ENCODE peak calls at places on chromosomes 16 and 17, in seven cellular contexts. J is GM12878, S is NCI-H1436, Y is WTC11, E is HL-60, Z is GM12865, I is smooth muscle cell of the brain vasculature. H is an unnamed sample.
A peak's percentile ranks its signal among the peaks of the same experiment; 100 is the strongest.

GRCh38 chr17:75835315-75835987 is 8.8 kb downstream of the UNC13D start:
- DNase-seq in S (peak; percentile 75), Y (peak; percentile 66), I (no peak), Z (no peak), J (no peak), E (no peak), H (no peak)

GRCh38 chr17:59746849-59747445 is 39.5 kb downstream of the VMP1 start:
- DNase-seq in Z (peak; percentile 52), Y (no peak), S (peak; percentile 33), E (peak; percentile 14), J (no peak), I (no peak), H (peak; percentile 26)

GRCh38 chr17:7887482-7888183 is 956 bp upstream of the CHD3 start:
- DNase-seq in Y (peak; percentile 79), J (peak; percentile 75), Z (peak; percentile 71), I (peak; percentile 94), S (peak; percentile 93), E (peak; percentile 71), H (peak; percentile 86)

GRCh38 chr17:61750656-61751055 is 112.7 kb downstream of the BRIP1 start:
- DNase-seq in Z (peak; percentile 76), I (no peak), S (no peak), J (peak; percentile 80), E (peak; percentile 76), Y (no peak), H (no peak)

GRCh38 chr16:20995711-20996110 is 95.1 kb downstream of the LYRM1 start:
- DNase-seq in Y (no peak), S (no peak), I (no peak), E (no peak), Z (no peak), J (no peak), H (no peak)

GRCh38 chr16:69520800-69521602 is 44.8 kb upstream of the NFAT5 start:
- DNase-seq in Y (no peak), J (peak; percentile 65), S (no peak), I (no peak), Z (peak; percentile 81), E (no peak), H (no peak)

GRCh38 chr17:42118545-42118944 is 2.6 kb downstream of the KAT2A start:
- DNase-seq in I (no peak), Y (peak; percentile 62), Z (peak; percentile 65), E (peak; percentile 50), S (peak; percentile 25), J (no peak), H (peak; percentile 57)

GRCh38 chr17:1273492-1274242 is 3.4 kb downstream of the BHLHA9 start:
- DNase-seq in S (no peak), Y (no peak), I (no peak), Z (no peak), E (no peak), J (no peak), H (no peak)

GRCh38 chr17:44900894-44901293 is 1.6 kb upstream of the EFTUD2 start:
- DNase-seq in S (no peak), J (no peak), Z (no peak), E (peak; percentile 35), I (peak; percentile 88), Y (no peak), H (no peak)

GRCh38 chr17:4453821-4454591 is 20.3 kb downstream of the SPNS3 start:
- DNase-seq in E (no peak), S (no peak), J (no peak), Z (no peak), Y (no peak), I (no peak), H (no peak)

GRCh38 chr17:4998027-4998665 is 396 bp downstream of the KIF1C start:
- DNase-seq in I (no peak), E (no peak), J (no peak), Z (no peak), S (no peak), Y (peak; percentile 74), H (peak; percentile 61)

GRCh38 chr17:2856727-2857126 is 60.5 kb downstream of the RAP1GAP2 start:
- DNase-seq in Z (no peak), S (no peak), J (no peak), I (no peak), Y (no peak), E (no peak), H (no peak)

GRCh38 chr16:50267651-50268050 is 1.3 kb downstream of the ADCY7 start:
- DNase-seq in Z (no peak), E (peak; percentile 31), S (no peak), J (no peak), Y (no peak), I (no peak), H (no peak)

GRCh38 chr16:69787883-69788282 is 25.8 kb downstream of the WWP2 start:
- DNase-seq in I (no peak), J (no peak), E (no peak), Z (no peak), S (no peak), Y (no peak), H (no peak)

GRCh38 chr17:65191805-65192740 is 54.9 kb downstream of the RGS9 start:
- DNase-seq in E (no peak), J (no peak), I (no peak), Z (peak; percentile 38), Y (no peak), S (no peak), H (peak; percentile 63)

GRCh38 chr17:60169921-60170817 is 20.4 kb downstream of the CA4 start:
- DNase-seq in E (peak; percentile 84), I (no peak), S (no peak), Z (no peak), J (no peak), Y (no peak), H (no peak)

GRCh38 chr16:50932348-50932916 is 190.5 kb downstream of the CYLD start:
- DNase-seq in Y (no peak), Z (no peak), S (no peak), E (no peak), I (no peak), J (no peak), H (no peak)

GRCh38 chr16:49052846-49053245 is 228.8 kb downstream of the CBLN1 start:
- DNase-seq in J (no peak), I (no peak), E (no peak), S (no peak), Z (no peak), Y (no peak), H (no peak)

GRCh38 chr16:31472559-31473203 is 729 bp downstream of the TGFB1I1 start:
- DNase-seq in J (no peak), Z (no peak), I (peak; percentile 69), S (peak; percentile 98), Y (peak; percentile 93), E (no peak), H (peak; percentile 88)

GRCh38 chr17:7136266-7136877 is 21.8 kb upstream of the ASGR2 start:
- DNase-seq in Z (peak; percentile 84), J (peak; percentile 33), S (peak; percentile 39), I (peak; percentile 32), E (peak; percentile 38), Y (peak; percentile 80), H (peak; percentile 68)

GRCh38 chr17:57009737-57010445 is 32.0 kb downstream of the SCPEP1 start:
- DNase-seq in S (peak; percentile 80), I (no peak), Y (peak; percentile 70), E (peak; percentile 68), J (peak; percentile 51), Z (peak; percentile 76), H (peak; percentile 71)

GRCh38 chr17:35804658-35805192 is 4.6 kb upstream of the TAF15 start:
- DNase-seq in J (peak; percentile 48), Z (peak; percentile 87), I (peak; percentile 65), E (peak; percentile 83), S (peak; percentile 84), Y (peak; percentile 41), H (peak; percentile 96)

GRCh38 chr17:29102046-29102445 is 59.1 kb downstream of the PIPOX start:
- DNase-seq in Y (no peak), I (no peak), E (no peak), S (no peak), Z (no peak), J (no peak), H (no peak)

GRCh38 chr16:84941916-84942315 is 69.4 kb downstream of the ZDHHC7 start:
- DNase-seq in Z (no peak), E (no peak), J (no peak), S (no peak), Y (no peak), I (no peak), H (peak; percentile 45)

GRCh38 chr17:9150407-9151090 is 129.2 kb downstream of the NTN1 start:
- DNase-seq in E (no peak), Z (no peak), S (no peak), Y (no peak), J (no peak), I (no peak), H (no peak)

GRCh38 chr17:64315032-64315490 is 52.0 kb upstream of the TEX2 start:
- DNase-seq in J (no peak), Z (no peak), E (no peak), Y (no peak), S (no peak), I (no peak), H (no peak)

GRCh38 chr16:75566040-75566888 is at the start of gene GABARAPL2:
- DNase-seq in S (peak; percentile 71), Z (peak; percentile 90), J (no peak), I (peak; percentile 37), E (peak; percentile 81), Y (peak; percentile 95), H (peak; percentile 89)

H was measured in mesendoderm.